ENCODE peak calls at places on chromosome 18, in eight cellular contexts. N, G, L, M, Q, A, Z and U are unnamed samples.

GRCh38 chr18:30385684-30386083 is 656.9 kb downstream of the DSC3 start:
- DNase-seq in N (no peak), G (no peak), L (no peak), M (no peak), Q (no peak), A (no peak), Z (no peak), U (no peak)

GRCh38 chr18:2302628-2303516 is 268.4 kb downstream of the METTL4 start:
- DNase-seq in N (no peak), G (no peak), L (no peak), M (no peak), Q (no peak), A (peak), Z (peak), U (peak)

GRCh38 chr18:8856769-8857393 is 151.5 kb downstream of the MTCL1 start:
- DNase-seq in N (peak), G (no peak), L (no peak), M (no peak), Q (no peak), A (no peak), Z (no peak), U (no peak)

GRCh38 chr18:45910405-45911023 is 56.6 kb downstream of the EPG5 start:
- DNase-seq in N (peak), G (peak), L (peak), M (no peak), Q (peak), A (peak), Z (peak), U (peak)

GRCh38 chr18:36186461-36187137 is 698 bp upstream of the MOCOS start:
- DNase-seq in N (peak), G (peak), L (peak), M (peak), Q (no peak), A (no peak), Z (peak), U (peak)

GRCh38 chr18:40348196-40348595 is 1606.8 kb upstream of the PIK3C3 start:
- DNase-seq in N (no peak), G (no peak), L (no peak), M (no peak), Q (no peak), A (no peak), Z (no peak), U (no peak)

GRCh38 chr18:3217930-3218647 is 1.7 kb downstream of the MYOM1 start:
- DNase-seq in N (no peak), G (peak), L (peak), M (no peak), Q (no peak), A (peak), Z (peak), U (peak)

GRCh38 chr18:77650799-77651385 is 401.2 kb downstream of the GALR1 start:
- DNase-seq in N (peak), G (peak), L (peak), M (peak), Q (peak), A (peak), Z (peak), U (peak)

GRCh38 chr18:388198-388597 is 112.3 kb downstream of the COLEC12 start:
- DNase-seq in N (no peak), G (no peak), L (no peak), M (no peak), Q (peak), A (no peak), Z (no peak), U (no peak)

GRCh38 chr18:386950-387349 is 113.6 kb downstream of the COLEC12 start:
- DNase-seq in N (no peak), G (no peak), L (no peak), M (no peak), Q (no peak), A (no peak), Z (no peak), U (no peak)

GRCh38 chr18:390748-391478 is 109.6 kb downstream of the COLEC12 start:
- DNase-seq in N (no peak), G (peak), L (no peak), M (no peak), Q (no peak), A (no peak), Z (no peak), U (no peak)

GRCh38 chr18:392926-393325 is 107.6 kb downstream of the COLEC12 start:
- DNase-seq in N (no peak), G (no peak), L (no peak), M (no peak), Q (peak), A (peak), Z (peak), U (peak)

GRCh38 chr18:389658-390357 is 110.7 kb downstream of the COLEC12 start:
- DNase-seq in N (peak), G (no peak), L (no peak), M (no peak), Q (no peak), A (peak), Z (peak), U (peak)
- TF ChIP-seq CTCF in N (no peak), G (no peak), L (no peak), M (no peak), Q (peak), A (peak), Z (peak), U (peak)

GRCh38 chr18:68662779-68663178 is 52.1 kb downstream of the TMX3 start:
- DNase-seq in N (no peak), G (no peak), L (no peak), M (no peak), Q (no peak), A (peak), Z (peak), U (peak)

GRCh38 chr18:68666316-68666715 is 48.6 kb downstream of the TMX3 start:
- DNase-seq in N (no peak), G (peak), L (no peak), M (no peak), Q (no peak), A (peak), Z (peak), U (no peak)

GRCh38 chr18:68665623-68666022 is 49.3 kb downstream of the TMX3 start:
- DNase-seq in N (no peak), G (no peak), L (no peak), M (no peak), Q (no peak), A (no peak), Z (no peak), U (no peak)

GRCh38 chr18:68660355-68661183 is 54.3 kb downstream of the TMX3 start:
- DNase-seq in N (no peak), G (no peak), L (no peak), M (no peak), Q (no peak), A (peak), Z (peak), U (peak)
- TF ChIP-seq CTCF in N (no peak), G (peak), L (peak), M (peak), Q (peak), A (peak), Z (peak), U (peak)

DNA sequence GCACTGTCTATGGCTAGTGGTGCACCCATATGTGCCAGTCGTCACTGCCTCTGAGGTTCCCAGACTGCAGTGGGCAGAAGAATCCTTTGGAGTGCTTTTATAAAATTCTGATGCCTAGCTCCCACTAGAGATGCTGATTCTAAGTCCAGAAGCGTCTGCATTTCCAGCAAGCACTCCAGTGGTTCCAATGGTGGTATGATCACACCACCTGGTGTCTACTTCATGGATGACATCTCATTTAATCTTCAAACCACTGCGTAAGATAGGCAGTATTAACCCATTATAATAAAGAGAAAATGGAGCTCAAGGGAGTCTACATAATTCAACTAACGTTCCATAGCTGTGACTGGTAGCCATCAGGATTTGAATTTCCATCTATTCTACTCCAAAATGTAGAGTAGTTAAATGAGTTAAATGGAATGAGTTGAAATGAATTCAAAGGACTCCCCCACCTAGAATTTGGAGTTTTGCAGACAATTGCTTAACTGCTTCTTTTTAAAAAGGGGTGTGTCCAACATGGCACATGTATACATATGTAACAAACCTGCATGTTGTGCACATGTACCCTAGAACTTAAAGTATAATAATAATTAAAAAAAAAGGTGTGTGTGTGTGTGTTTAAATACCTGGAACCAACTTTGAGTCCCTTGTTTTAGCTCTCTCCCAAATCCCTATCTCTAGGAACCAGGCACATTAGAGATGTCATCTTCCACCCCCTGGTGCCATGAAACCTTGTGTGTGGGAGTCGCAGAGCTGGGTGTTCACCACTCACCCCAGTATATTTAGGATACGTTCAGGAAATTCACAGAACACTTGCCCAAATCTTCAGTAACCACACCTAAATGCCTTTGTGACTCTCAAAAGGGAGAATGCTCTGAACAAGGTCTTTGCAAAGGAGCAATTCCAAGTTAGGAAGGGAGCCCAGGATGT is 14.1 kb downstream of the LAMA3 start:
- DNase-seq in N (no peak), G (peak), L (peak), M (no peak), Q (peak), A (peak), Z (peak), U (peak)
- TF ChIP-seq CTCF in N (peak), G (peak), L (peak), M (peak), Q (peak), A (peak), Z (peak), U (peak)

GRCh38 chr18:65786400-65786948 is 35.7 kb downstream of the CDH7 start:
- DNase-seq in N (no peak), G (no peak), L (no peak), M (no peak), Q (no peak), A (no peak), Z (no peak), U (no peak)

GRCh38 chr18:65791753-65792152 is 40.9 kb downstream of the CDH7 start:
- DNase-seq in N (no peak), G (no peak), L (no peak), M (no peak), Q (no peak), A (no peak), Z (no peak), U (no peak)

DNA sequence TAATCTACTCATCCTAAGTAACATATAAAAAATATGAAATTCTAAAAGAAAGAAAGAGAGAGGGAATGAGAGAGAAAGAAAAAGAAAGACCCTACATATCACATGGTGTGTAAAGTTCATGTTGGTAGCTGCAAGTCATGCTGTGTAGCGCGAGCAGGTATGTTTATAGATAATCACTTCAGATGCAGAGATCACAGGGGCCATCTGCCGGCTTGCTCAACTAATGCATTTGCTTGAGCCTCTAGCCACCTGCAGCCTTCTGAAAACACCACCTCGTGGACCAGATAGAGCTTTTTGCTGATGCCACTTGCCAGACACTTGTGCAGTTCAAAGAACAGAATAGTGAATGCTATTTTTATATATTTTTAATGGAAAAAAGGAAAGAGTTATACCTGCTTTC is 37.6 kb downstream of the CDH7 start:
- DNase-seq in N (no peak), G (peak), L (peak), M (no peak), Q (peak), A (peak), Z (no peak), U (no peak)
- TF ChIP-seq CTCF in N (no peak), G (no peak), L (no peak), M (no peak), Q (peak), A (peak), Z (no peak), U (no peak)